ENCODE peak calls at places on chromosomes 7 and 10, in five cellular contexts. N, R, F, M and B are unnamed samples.

GRCh38 chr10:116780691-116781205 is 38.4 kb upstream of the HSPA12A start:
- DNase-seq in F (no peak), N (no peak), M (peak; percentile 24), R (peak; percentile 39), B (no peak)

GRCh38 chr10:114767101-114767588 is 54.4 kb upstream of the FHIP2A start:
- DNase-seq in R (peak; percentile 82), N (peak; percentile 21), M (peak; percentile 75), F (no peak), B (no peak)

GRCh38 chr7:142811154-142811737 is 40.5 kb downstream of the PRSS2 start:
- DNase-seq in F (peak; percentile 25), M (peak; percentile 67), R (peak; percentile 71), N (peak; percentile 62), B (no peak)

GRCh38 chr7:40964610-40965009 is 738.3 kb downstream of the INHBA start:
- DNase-seq in N (no peak), M (no peak), F (no peak), R (no peak), B (no peak)

GRCh38 chr10:101441539-101442455 is 87.8 kb downstream of the BTRC start:
- DNase-seq in N (peak; percentile 74), M (peak; percentile 71), F (peak; percentile 33), R (peak; percentile 73), B (no peak)

GRCh38 chr10:48446785-48447184 is 140.3 kb downstream of the MAPK8 start:
- DNase-seq in F (no peak), N (no peak), M (peak; percentile 2), R (no peak), B (no peak)

GRCh38 chr7:8413600-8413999 is 19.8 kb upstream of the NXPH1 start:
- DNase-seq in F (no peak), R (no peak), M (no peak), N (no peak), B (no peak)

GRCh38 chr7:9307131-9307530 is 873.7 kb downstream of the NXPH1 start:
- DNase-seq in F (no peak), M (no peak), R (no peak), N (peak; percentile 20), B (no peak)

GRCh38 chr10:18684953-18685352 is 25.7 kb downstream of the ARL5B start:
- DNase-seq in N (peak; percentile 41), F (no peak), R (no peak), M (no peak), B (no peak)

GRCh38 chr7:88462799-88463198 is 156.1 kb upstream of the STEAP4 start:
- DNase-seq in M (no peak), F (no peak), N (no peak), R (no peak), B (no peak)

GRCh38 chr7:23299770-23300300 is 696 bp downstream of the MALSU1 start:
- DNase-seq in M (peak; percentile 37), N (no peak), F (no peak), R (peak; percentile 63), B (no peak)

GRCh38 chr7:156604836-156605695 is 35.5 kb upstream of the RNF32 start:
- DNase-seq in R (no peak), F (no peak), N (no peak), M (no peak), B (no peak)

GRCh38 chr7:15686209-15686956 is at the start of gene MEOX2:
- DNase-seq in R (peak; percentile 66), N (no peak), M (peak; percentile 52), F (peak; percentile 81), B (no peak)

GRCh38 chr10:89086801-89087513 is 96.4 kb downstream of the FAS start:
- DNase-seq in M (peak; percentile 82), N (peak; percentile 6), R (peak; percentile 99), F (peak; percentile 89), B (no peak)

GRCh38 chr7:27873981-27874957 is 134.3 kb downstream of the TAX1BP1 start:
- DNase-seq in F (peak; percentile 33), R (peak; percentile 41), N (peak; percentile 86), M (peak; percentile 48), B (no peak)

GRCh38 chr10:5666324-5667220 is at the start of gene ASB13:
- DNase-seq in M (peak; percentile 91), F (no peak), R (peak; percentile 78), N (peak; percentile 20), B (no peak)

GRCh38 chr10:71302874-71303568 is 16.0 kb upstream of the SLC29A3 start:
- DNase-seq in M (peak; percentile 67), F (no peak), N (peak; percentile 49), R (peak; percentile 69), B (no peak)

GRCh38 chr10:30422981-30423654 is 10.9 kb upstream of the MAP3K8 start:
- DNase-seq in M (peak; percentile 25), N (peak; percentile 86), F (no peak), R (peak; percentile 72), B (no peak)

GRCh38 chr7:129553861-129554530 is 51.7 kb downstream of the SMKR1 start:
- DNase-seq in M (peak; percentile 69), R (peak; percentile 85), N (peak; percentile 70), F (no peak), B (peak; percentile 14)

GRCh38 chr7:55019329-55019690 is 493 bp downstream of the EGFR start:
- DNase-seq in R (peak; percentile 67), N (no peak), M (peak; percentile 77), F (no peak), B (no peak)

GRCh38 chr7:134174797-134175261 is 47.7 kb downstream of the LRGUK start:
- DNase-seq in N (peak; percentile 85), F (peak; percentile 81), R (peak; percentile 92), M (peak; percentile 68), B (no peak)

GRCh38 chr10:122296363-122297120 is 25.4 kb downstream of the BTBD16 start:
- DNase-seq in M (no peak), F (no peak), R (no peak), N (no peak), B (no peak)

GRCh38 chr10:22341190-22341935 is 3.9 kb upstream of the SPAG6 start:
- DNase-seq in R (peak; percentile 69), M (no peak), N (peak; percentile 32), F (no peak), B (no peak)

GRCh38 chr10:22436526-22436892 is 91.2 kb downstream of the SPAG6 start:
- DNase-seq in F (no peak), R (no peak), N (no peak), M (no peak), B (no peak)

GRCh38 chr10:8130973-8131911 is 76.8 kb downstream of the GATA3 start:
- DNase-seq in M (no peak), R (peak; percentile 4), F (peak; percentile 18), N (peak; percentile 88), B (no peak)

GRCh38 chr10:132443605-132443997 is 46.6 kb downstream of the PWWP2B start:
- DNase-seq in M (peak; percentile 86), R (peak; percentile 86), N (peak; percentile 39), F (no peak), B (peak; percentile 83)

GRCh38 chr10:69093933-69094332 is 6.0 kb downstream of the SRGN start:
- DNase-seq in R (peak; percentile 44), F (no peak), N (peak; percentile 45), M (peak; percentile 15), B (no peak)

GRCh38 chr10:71860243-71861029 is 9.4 kb upstream of the PSAP start:
- DNase-seq in F (peak; percentile 100), R (peak; percentile 100), M (peak; percentile 95), N (peak; percentile 99), B (no peak)

GRCh38 chr10:6811153-6811552 is 231.1 kb upstream of the PRKCQ start:
- DNase-seq in R (peak; percentile 75), N (no peak), M (no peak), F (no peak), B (no peak)

GRCh38 chr7:30665449-30665848 is 16.8 kb downstream of the CRHR2 start:
- DNase-seq in M (no peak), F (no peak), N (no peak), R (no peak), B (no peak)

GRCh38 chr7:1705339-1705738 is 35.3 kb downstream of the ELFN1 start:
- DNase-seq in N (no peak), F (no peak), M (no peak), R (no peak), B (no peak)

GRCh38 chr7:40833541-40834234 is 698.9 kb downstream of the SUGCT start:
- DNase-seq in M (peak; percentile 42), N (peak; percentile 34), R (peak; percentile 62), F (no peak), B (no peak)

GRCh38 chr7:41886906-41887311 is 184.0 kb upstream of the INHBA start:
- DNase-seq in N (peak; percentile 87), M (peak; percentile 91), R (peak; percentile 98), F (peak; percentile 88), B (no peak)

GRCh38 chr7:41817386-41817785 is 114.5 kb upstream of the INHBA start:
- DNase-seq in F (no peak), N (peak; percentile 86), M (peak; percentile 63), R (peak; percentile 80), B (no peak)

GRCh38 chr7:36390199-36391090 is 783 bp downstream of the ANLN start:
- DNase-seq in F (peak; percentile 57), R (peak; percentile 96), M (peak; percentile 91), N (peak; percentile 91), B (peak; percentile 31)

GRCh38 chr10:34638405-34639054 is 176.6 kb downstream of the PARD3 start:
- DNase-seq in R (peak; percentile 87), F (peak; percentile 73), N (peak; percentile 71), M (peak; percentile 84), B (peak; percentile 71)

GRCh38 chr10:34739915-34740314 is 75.2 kb downstream of the PARD3 start:
- DNase-seq in F (peak; percentile 48), M (peak; percentile 80), R (peak; percentile 73), N (peak; percentile 81), B (no peak)

GRCh38 chr10:77179015-77179695 is 458.5 kb downstream of the KCNMA1 start:
- DNase-seq in M (peak; percentile 80), R (peak; percentile 94), N (peak; percentile 94), F (peak; percentile 90), B (no peak)

GRCh38 chr10:32795598-32796183 is 162.3 kb downstream of the ITGB1 start:
- DNase-seq in R (peak; percentile 53), M (peak; percentile 43), N (peak; percentile 45), F (peak; percentile 9), B (no peak)